ENCODE peak calls at places on chromosome 6, in six cellular contexts. B is ovary, O is suprapubic skin, W is AG10803, Y is left ventricle myocardium inferior, N is cardiac fibroblast. C is an unnamed sample.

GRCh38 chr6:128519132-128519930 is 1.1 kb downstream of the PTPRK start:
- DNase-seq in N (peak), B (peak), O (peak), Y (peak), W (peak), C (peak)

GRCh38 chr6:135358907-135359459 is 138.6 kb downstream of the AHI1 start:
- DNase-seq in N (peak), W (peak), Y (no peak), B (no peak), O (no peak), C (peak)

GRCh38 chr6:154567695-154568220 is 57.3 kb upstream of the CNKSR3 start:
- DNase-seq in W (no peak), Y (no peak), B (no peak), N (no peak), O (no peak), C (no peak)

GRCh38 chr6:16751251-16751946 is 9.9 kb downstream of the ATXN1 start:
- DNase-seq in W (peak), N (peak), Y (no peak), B (no peak), O (no peak), C (peak)

GRCh38 chr6:35755525-35755924 is 18.7 kb downstream of the ARMC12 start:
- DNase-seq in Y (no peak), B (no peak), N (no peak), O (no peak), W (no peak), C (no peak)

GRCh38 chr6:151176941-151177760 is 62.6 kb upstream of the AKAP12 start:
- DNase-seq in O (no peak), W (no peak), Y (no peak), B (no peak), N (no peak), C (no peak)

GRCh38 chr6:1910621-1911407 is 301.1 kb downstream of the FOXC1 start:
- DNase-seq in W (no peak), O (no peak), Y (no peak), B (no peak), N (peak), C (peak)

GRCh38 chr6:129748901-129749748 is 39.1 kb upstream of the ARHGAP18 start:
- DNase-seq in W (peak), Y (no peak), O (no peak), B (no peak), N (peak), C (peak)

GRCh38 chr6:56642366-56643261 is at the start of gene DST:
- DNase-seq in Y (no peak), N (peak), O (no peak), B (no peak), W (peak), C (peak)

GRCh38 chr6:55449219-55449618 is 122.0 kb downstream of the GFRAL start:
- DNase-seq in W (no peak), N (no peak), O (no peak), Y (no peak), B (no peak), C (peak)
- TF ChIP-seq CTCF in W (no peak), N (no peak), O (no peak), Y (no peak), B (no peak), C (peak)

GRCh38 chr6:29850011-29850553 is 22.5 kb downstream of the HLA-G start:
- DNase-seq in W (no peak), O (no peak), Y (no peak), B (no peak), N (peak), C (no peak)
- H3K4me3 ChIP-seq in W (peak), O (no peak), Y (peak), B (no peak), N (no peak), C (no peak)

GRCh38 chr6:145453376-145453775 is 281.9 kb downstream of the EPM2A start:
- DNase-seq in Y (no peak), N (peak), B (no peak), O (no peak), W (no peak), C (peak)
- TF ChIP-seq CTCF in Y (no peak), N (peak), B (no peak), O (no peak), W (peak), C (no peak)

DNA sequence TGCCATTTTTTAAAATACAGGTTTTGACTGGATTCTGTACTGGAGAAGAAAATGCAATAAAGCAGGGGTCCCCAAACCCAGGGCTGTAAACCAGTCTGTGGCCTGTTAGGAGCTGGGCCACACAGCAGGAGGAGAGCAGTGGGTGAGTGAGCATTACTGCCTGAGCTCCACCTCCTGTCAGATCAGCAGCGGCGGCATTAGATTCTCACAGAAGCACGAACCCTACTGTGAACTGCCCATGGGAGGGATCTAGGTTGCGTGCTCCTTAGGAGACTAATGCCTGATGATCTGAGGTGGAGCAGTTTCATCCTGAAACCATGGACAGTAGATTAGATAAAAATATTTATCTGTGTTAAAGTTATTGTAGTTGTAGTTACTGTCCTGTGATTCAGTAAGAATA is 21.1 kb upstream of the FBXO9 start:
- DNase-seq in W (peak), N (peak), O (no peak), Y (no peak), B (no peak), C (peak)
- H3K4me3 ChIP-seq in W (no peak), N (no peak), O (no peak), Y (no peak), B (no peak), C (no peak)

GRCh38 chr6:108523697-108524096 is 37.0 kb upstream of the FOXO3 start:
- DNase-seq in W (no peak), Y (no peak), B (no peak), N (no peak), O (no peak), C (no peak)

GRCh38 chr6:108524528-108525218 is 36.0 kb upstream of the FOXO3 start:
- DNase-seq in O (no peak), W (no peak), N (no peak), B (no peak), Y (no peak), C (peak)

GRCh38 chr6:108521616-108522107 is 39.1 kb upstream of the FOXO3 start:
- DNase-seq in W (no peak), B (no peak), Y (no peak), O (no peak), N (no peak), C (no peak)

DNA sequence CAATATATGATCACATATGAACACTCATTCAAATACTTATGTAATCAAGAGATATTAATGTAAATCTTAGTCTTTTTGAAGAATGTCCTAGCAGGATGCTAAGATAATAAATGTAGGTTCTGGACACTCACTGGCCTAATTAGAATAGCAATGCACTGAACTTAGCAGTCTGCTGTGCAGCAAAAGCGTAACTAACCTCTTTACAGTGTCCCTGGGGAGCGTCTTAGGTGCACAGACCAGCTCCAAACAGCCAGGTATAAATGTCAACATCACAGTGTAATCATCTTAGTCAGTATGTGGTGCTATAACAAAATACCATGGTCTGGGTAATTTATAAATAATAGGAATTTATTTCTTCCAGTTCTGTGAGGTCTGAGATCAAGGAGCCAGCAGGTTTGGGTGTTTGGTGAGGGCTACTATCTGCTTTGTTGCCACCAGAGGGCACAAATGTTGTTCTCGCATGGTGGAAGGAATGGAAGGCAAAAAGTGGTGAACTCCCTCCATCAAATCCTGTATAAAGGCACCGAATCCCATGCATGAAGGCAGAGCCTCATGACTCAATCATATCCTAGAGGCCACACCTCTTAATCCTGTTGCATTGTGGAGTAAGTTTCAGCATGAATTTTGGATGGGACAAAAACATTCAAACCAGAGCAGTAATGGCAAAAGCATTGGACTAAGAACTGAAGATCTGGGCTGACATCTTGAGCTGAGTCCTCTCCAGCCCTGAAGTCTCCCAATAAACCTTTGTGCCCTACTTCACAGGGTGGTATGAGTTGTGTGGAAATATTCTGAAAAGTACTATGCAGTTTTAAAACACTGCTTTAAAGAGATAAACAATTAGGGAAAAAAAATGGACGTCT is 41.8 kb upstream of the FOXO3 start:
- DNase-seq in W (peak), O (no peak), Y (no peak), N (peak), B (no peak), C (peak)
- TF ChIP-seq CTCF in W (peak), O (no peak), Y (peak), N (peak), B (no peak), C (peak)

GRCh38 chr6:38719358-38719757 is 4.2 kb downstream of the DNAH8 start:
- DNase-seq in W (no peak), Y (no peak), O (no peak), N (no peak), B (no peak), C (no peak)

GRCh38 chr6:38715016-38715809 is at the start of gene DNAH8:
- DNase-seq in N (no peak), W (no peak), O (no peak), B (no peak), Y (no peak), C (no peak)

GRCh38 chr6:38713812-38714211 is 1.3 kb upstream of the DNAH8 start:
- DNase-seq in O (no peak), W (peak), B (no peak), Y (no peak), N (peak), C (no peak)

GRCh38 chr6:38716825-38717224 is 1.7 kb downstream of the DNAH8 start:
- DNase-seq in B (no peak), O (no peak), N (no peak), Y (no peak), W (no peak), C (no peak)

GRCh38 chr6:38714239-38715015 is 684 bp upstream of the DNAH8 start:
- DNase-seq in B (no peak), Y (no peak), N (no peak), O (no peak), W (no peak), C (no peak)
- H3K4me3 ChIP-seq in B (no peak), Y (peak), N (no peak), O (peak), W (no peak), C (peak)

GRCh38 chr6:27568226-27568889 is 95.5 kb upstream of the ZNF184 start:
- DNase-seq in N (no peak), B (no peak), Y (no peak), O (no peak), W (no peak), C (no peak)

GRCh38 chr6:27562027-27562410 is 89.1 kb upstream of the ZNF184 start:
- DNase-seq in N (peak), B (no peak), W (no peak), Y (no peak), O (no peak), C (no peak)

DNA sequence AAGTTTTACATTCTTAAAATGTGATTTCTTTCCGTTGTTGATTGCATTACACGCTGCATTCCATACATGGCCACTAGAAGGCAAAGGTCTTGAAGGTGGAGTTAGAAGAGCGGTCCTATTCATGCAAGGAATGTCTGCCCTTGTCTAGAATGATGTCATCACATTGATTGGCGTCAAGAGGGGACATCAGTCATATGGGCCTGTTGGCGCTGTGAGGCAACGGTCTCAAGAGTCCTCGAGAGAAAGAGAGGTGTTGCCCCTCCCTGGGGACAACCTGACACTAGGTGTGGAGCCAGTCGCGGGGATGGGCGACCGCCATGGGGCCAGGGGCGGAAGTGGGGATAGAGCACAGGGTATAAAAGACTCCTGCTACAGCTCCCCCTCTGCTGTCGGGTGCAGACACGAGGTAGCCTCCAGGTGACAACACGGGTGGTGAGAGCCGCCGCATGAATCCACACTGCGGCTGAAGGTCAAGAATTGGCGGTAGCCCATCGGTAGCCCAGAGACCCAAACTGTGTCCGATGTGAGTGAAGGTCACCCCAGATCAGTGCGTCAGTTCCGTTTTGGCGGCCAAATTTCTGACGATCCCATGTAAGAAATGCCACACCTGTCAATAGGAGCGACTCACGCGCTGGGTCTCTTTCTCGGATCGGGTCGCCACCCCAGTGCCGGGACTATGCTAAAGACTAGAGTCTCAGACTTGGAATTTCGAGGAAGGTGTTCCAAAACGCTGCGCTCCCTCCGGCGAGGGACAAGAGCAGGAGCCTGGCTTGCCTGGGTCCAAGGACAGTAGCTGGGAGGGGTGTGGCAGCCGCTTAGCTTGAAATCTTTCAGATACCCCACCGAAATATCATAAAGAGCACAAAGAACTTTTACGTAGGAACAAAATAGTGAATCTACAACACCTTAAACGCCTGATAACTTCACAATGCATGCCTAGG is 93.2 kb upstream of the ZNF184 start:
- DNase-seq in O (no peak), W (no peak), B (no peak), N (no peak), Y (no peak), C (no peak)
- TF ChIP-seq CTCF in O (no peak), W (no peak), B (no peak), N (no peak), Y (no peak), C (no peak)

GRCh38 chr6:130981409-130981808 is 81.6 kb downstream of the EPB41L2 start:
- DNase-seq in B (no peak), W (peak), Y (no peak), O (no peak), N (peak), C (peak)
- H3K4me3 ChIP-seq in B (no peak), W (no peak), Y (no peak), O (no peak), N (no peak), C (no peak)

GRCh38 chr6:82365011-82365751 is 1.6 kb downstream of the TPBG start:
- DNase-seq in W (peak), Y (no peak), B (peak), O (no peak), N (peak), C (peak)
- TF ChIP-seq CTCF in W (peak), Y (no peak), B (no peak), O (no peak), N (peak), C (peak)